ENCODE peak calls at places on chromosomes 5 and 9, in four cellular contexts. One of them, this sample, is unnamed.
A peak's percentile ranks its signal among the peaks of the same experiment; 100 is the strongest.

GRCh38 chr9:80644044-80644443 is 1045.3 kb downstream of the TLE1 start:
- DNase-seq in SJSA1: no peak
- DNase-seq in AG04450: no peak
- DNase-seq in foreskin keratinocyte: no peak
- DNase-seq in this sample: no peak

GRCh38 chr5:147321569-147321968 is 86.7 kb downstream of the STK32A start:
- DNase-seq in SJSA1: no peak
- DNase-seq in AG04450: no peak
- DNase-seq in foreskin keratinocyte: no peak
- DNase-seq in this sample: no peak

GRCh38 chr9:110110154-110110553 is 97.8 kb downstream of the C9orf152 start:
- DNase-seq in SJSA1: no peak
- DNase-seq in AG04450: no peak
- DNase-seq in foreskin keratinocyte: no peak
- DNase-seq in this sample: no peak

GRCh38 chr9:108743901-108744371 is 111.8 kb downstream of the ACTL7B start:
- DNase-seq in SJSA1: no peak
- DNase-seq in AG04450: no peak
- DNase-seq in foreskin keratinocyte: peak; percentile 64
- DNase-seq in this sample: peak; percentile 75

GRCh38 chr9:121972501-121972981 is 120.6 kb downstream of the TTLL11 start:
- DNase-seq in SJSA1: peak; percentile 86
- DNase-seq in AG04450: no peak
- DNase-seq in foreskin keratinocyte: peak; percentile 89
- DNase-seq in this sample: peak; percentile 95

GRCh38 chr9:116417464-116417863 is 263.9 kb downstream of the PAPPA start:
- DNase-seq in SJSA1: no peak
- DNase-seq in AG04450: no peak
- DNase-seq in foreskin keratinocyte: peak; percentile 50
- DNase-seq in this sample: no peak

GRCh38 chr9:35960029-35960655 is 2.2 kb upstream of the OR2S2 start:
- DNase-seq in SJSA1: no peak
- DNase-seq in AG04450: peak; percentile 78
- DNase-seq in foreskin keratinocyte: no peak
- DNase-seq in this sample: no peak

GRCh38 chr5:60333103-60333502 is 366.9 kb downstream of the DEPDC1B start:
- DNase-seq in SJSA1: no peak
- DNase-seq in AG04450: no peak
- DNase-seq in foreskin keratinocyte: peak; percentile 52
- DNase-seq in this sample: peak; percentile 36

GRCh38 chr9:105742088-105742487 is 47.7 kb downstream of the TMEM38B start:
- DNase-seq in SJSA1: no peak
- DNase-seq in AG04450: no peak
- DNase-seq in foreskin keratinocyte: no peak
- DNase-seq in this sample: no peak

DNA sequence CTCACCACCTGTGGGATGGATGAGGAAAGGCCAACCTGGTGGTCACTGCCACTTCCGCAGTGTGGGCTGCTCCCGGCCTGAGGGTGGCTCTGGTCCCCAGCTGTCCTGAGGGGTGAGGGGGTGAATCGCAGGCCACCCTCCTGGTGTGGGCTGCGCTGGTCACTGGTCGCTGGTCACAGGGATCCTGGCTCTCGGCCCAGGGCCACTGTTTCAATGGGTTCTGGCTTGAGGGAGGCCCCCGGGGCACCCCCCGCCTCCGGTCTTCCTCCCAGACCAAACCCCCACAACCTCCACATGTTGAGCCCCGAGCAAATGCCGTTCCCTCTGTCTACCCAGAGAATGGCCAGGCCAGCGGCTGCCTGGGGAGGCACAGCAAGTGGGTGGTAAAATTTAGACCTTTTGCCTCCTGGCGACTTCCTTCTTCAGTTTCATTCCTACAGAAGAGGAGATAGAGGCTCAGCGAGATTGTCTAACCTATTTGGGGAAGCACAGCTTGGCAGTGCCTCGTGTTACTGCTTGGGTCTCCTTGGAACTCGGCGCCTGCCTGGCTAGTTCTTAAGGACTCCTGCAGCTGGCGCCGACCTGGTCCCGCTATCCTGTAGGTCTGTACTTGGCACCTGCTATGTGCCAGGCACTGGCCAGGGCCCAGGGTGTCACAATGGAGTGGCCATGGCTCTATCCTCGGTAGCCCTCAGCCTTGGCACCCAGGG is 48.2 kb downstream of the RXRA start:
- DNase-seq in SJSA1: no peak
- DNase-seq in AG04450: no peak
- DNase-seq in foreskin keratinocyte: no peak
- DNase-seq in this sample: no peak
- H3K27ac ChIP-seq in SJSA1: peak overlapping the region; percentile 0
- H3K27ac ChIP-seq in AG04450: no peak overlapping the region
- H3K27ac ChIP-seq in foreskin keratinocyte: no peak overlapping the region
- H3K27ac ChIP-seq in this sample: peak overlapping the region; percentile 99

DNA sequence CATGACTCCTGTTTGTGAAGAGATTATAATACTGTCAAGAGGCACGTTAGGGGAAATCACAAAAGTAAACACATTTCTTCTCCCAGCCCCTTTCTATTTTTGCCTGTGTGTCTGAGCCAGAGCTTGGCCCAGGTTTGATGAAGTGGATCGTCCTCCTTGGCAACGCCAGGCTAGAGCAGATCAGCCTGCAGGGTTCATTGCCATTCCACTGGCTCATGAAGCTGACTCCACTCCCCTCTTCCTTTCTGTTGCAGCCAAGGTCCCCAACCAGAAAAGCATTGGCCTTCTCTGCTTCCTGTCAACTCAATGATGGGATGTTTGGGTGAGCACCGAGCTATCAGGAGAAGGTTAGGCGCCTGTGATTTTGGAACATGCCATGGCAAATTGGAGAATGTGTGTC is 3.3 kb downstream of the ADRB2 start:
- DNase-seq in SJSA1: no peak
- DNase-seq in AG04450: no peak
- DNase-seq in foreskin keratinocyte: no peak
- DNase-seq in this sample: no peak
- H3K27ac ChIP-seq in SJSA1: no peak overlapping the region
- H3K27ac ChIP-seq in AG04450: no peak overlapping the region
- H3K27ac ChIP-seq in foreskin keratinocyte: peak overlapping the region; percentile 20
- H3K27ac ChIP-seq in this sample: peak overlapping the region; percentile 68

DNA sequence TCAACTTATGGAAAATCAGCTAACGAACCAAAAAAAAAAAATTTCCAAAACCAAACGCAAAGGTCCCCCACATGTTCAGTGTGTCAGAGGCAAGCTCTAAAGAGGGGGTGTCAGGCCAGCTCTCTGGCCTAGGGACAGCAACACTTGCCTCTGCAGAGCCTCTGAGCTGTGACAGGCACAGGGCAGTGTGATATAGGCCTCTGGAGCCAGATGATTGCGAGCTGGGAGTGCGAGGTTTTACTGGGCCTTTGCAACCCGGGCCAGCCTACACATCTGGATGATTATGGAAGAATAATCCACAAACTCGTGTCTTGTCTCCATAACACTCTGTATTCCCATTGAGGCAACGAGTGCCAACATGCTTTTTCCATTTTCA is 67.7 kb upstream of the STC2 start:
- DNase-seq in SJSA1: no peak
- DNase-seq in AG04450: no peak
- DNase-seq in foreskin keratinocyte: no peak
- DNase-seq in this sample: no peak
- H3K27ac ChIP-seq in SJSA1: no peak overlapping the region
- H3K27ac ChIP-seq in AG04450: no peak overlapping the region
- H3K27ac ChIP-seq in foreskin keratinocyte: no peak overlapping the region
- H3K27ac ChIP-seq in this sample: no peak overlapping the region

DNA sequence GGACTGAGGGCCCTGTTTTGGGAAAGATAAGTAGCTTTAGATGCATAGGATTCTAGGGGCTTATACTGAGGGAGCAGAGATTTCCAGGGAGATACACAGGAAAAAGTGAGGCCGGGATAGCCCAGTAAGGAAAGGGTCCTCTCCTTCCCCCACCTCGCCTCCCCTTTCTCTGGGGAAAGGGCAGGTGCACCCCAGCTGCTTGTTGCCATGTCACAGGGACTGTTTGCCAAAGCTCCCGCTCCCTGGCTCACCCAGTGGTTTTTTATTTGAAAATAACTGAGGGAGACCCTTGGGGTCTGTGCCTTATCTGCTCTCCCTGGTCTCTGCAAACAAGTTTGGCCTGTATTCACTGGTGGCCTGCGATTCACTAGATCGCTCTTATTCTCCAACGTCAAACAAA is 51.2 kb downstream of the RGS3 start:
- DNase-seq in SJSA1: no peak
- DNase-seq in AG04450: no peak
- DNase-seq in foreskin keratinocyte: no peak
- DNase-seq in this sample: no peak
- H3K27ac ChIP-seq in SJSA1: no peak overlapping the region
- H3K27ac ChIP-seq in AG04450: no peak overlapping the region
- H3K27ac ChIP-seq in foreskin keratinocyte: no peak overlapping the region
- H3K27ac ChIP-seq in this sample: no peak overlapping the region

GRCh38 chr5:127080001-127080478 is 6.7 kb upstream of the C5orf63 start:
- DNase-seq in SJSA1: no peak
- DNase-seq in AG04450: no peak
- DNase-seq in foreskin keratinocyte: peak; percentile 59
- DNase-seq in this sample: peak; percentile 70
- H3K27ac ChIP-seq in SJSA1: no peak overlapping the region
- H3K27ac ChIP-seq in AG04450: no peak overlapping the region
- H3K27ac ChIP-seq in foreskin keratinocyte: no peak overlapping the region
- H3K27ac ChIP-seq in this sample: peak overlapping the region; percentile 41

This sample was measured in RWPE1.